ENCODE peak calls at places on chromosomes 1 and 21, in nine cellular contexts. S is esophagus muscularis mucosa; T is uterus; Q is transverse colon; M is adrenal gland; Y is hepatocyte; X is IMR-90; G is CD4-positive, CD25-positive, alpha-beta regulatory T cell; O is colonic mucosa. R is an unnamed sample. For H3K4me1 and H3K9me3, the result is how much of the 10 kb centered on the place peaks cover.

GRCh38 chr1:35557118-35557610 is at the start of gene KIAA0319L:
- DNase-seq in S (no peak), T (peak), Q (peak), M (peak), Y (peak), X (peak), G (no peak), O (peak), R (peak)

GRCh38 chr1:25973610-25974355 is 24.1 kb downstream of the PAFAH2 start:
- DNase-seq in S (no peak), T (no peak), Q (no peak), M (no peak), Y (no peak), X (no peak), G (no peak), O (no peak), R (no peak)

GRCh38 chr1:210377934-210378333 is 49.2 kb downstream of the HHAT start:
- DNase-seq in S (no peak), T (no peak), Q (no peak), M (no peak), Y (no peak), X (peak), G (no peak), O (no peak), R (no peak)

GRCh38 chr1:81689531-81689941 is 111.2 kb upstream of the ADGRL2 start:
- DNase-seq in S (no peak), T (no peak), Q (no peak), M (no peak), Y (no peak), X (peak), G (no peak), O (no peak), R (no peak)

GRCh38 chr1:30977105-30977504 is 68.5 kb upstream of the SDC3 start:
- DNase-seq in S (no peak), T (no peak), Q (no peak), M (no peak), Y (no peak), X (peak), G (no peak), O (no peak), R (no peak)

GRCh38 chr1:39574646-39575045 is 1.9 kb downstream of the PABPC4 start:
- DNase-seq in S (no peak), T (no peak), Q (peak), M (peak), Y (peak), X (peak), G (no peak), O (peak), R (no peak)

GRCh38 chr1:23567996-23568607 is 8.8 kb upstream of the ID3 start:
- DNase-seq in S (no peak), T (no peak), Q (peak), M (no peak), Y (no peak), X (no peak), G (no peak), O (no peak), R (peak)

GRCh38 chr1:93362237-93362636 is 16.5 kb downstream of the DR1 start:
- DNase-seq in S (no peak), T (no peak), Q (no peak), M (no peak), Y (no peak), X (no peak), G (no peak), O (no peak), R (no peak)

GRCh38 chr1:206600527-206600926 is 11.7 kb downstream of the EIF2D start:
- DNase-seq in S (no peak), T (no peak), Q (no peak), M (no peak), Y (no peak), X (no peak), G (no peak), O (no peak), R (no peak)

GRCh38 chr1:12525311-12526181 is 92.5 kb downstream of the DHRS3 start:
- DNase-seq in S (no peak), T (peak), Q (peak), M (peak), Y (peak), X (no peak), G (no peak), O (peak), R (peak)

GRCh38 chr21:45306832-45307571 is 19.3 kb upstream of the POFUT2 start:
- DNase-seq in S (no peak), T (peak), Q (peak), M (peak), Y (no peak), X (peak), G (no peak), O (peak), R (peak)

GRCh38 chr1:24704411-24705259 is 40.6 kb upstream of the CLIC4 start:
- DNase-seq in S (no peak), T (peak), Q (no peak), M (no peak), Y (peak), X (peak), G (no peak), O (no peak), R (no peak)

GRCh38 chr21:43369124-43369523 is 57.8 kb downstream of the SIK1 start:
- DNase-seq in S (no peak), T (no peak), Q (no peak), M (peak), Y (peak), X (peak), G (no peak), O (no peak), R (peak)

GRCh38 chr21:45252448-45252925 is 35.2 kb downstream of the POFUT2 start:
- DNase-seq in S (no peak), T (no peak), Q (no peak), M (no peak), Y (no peak), X (no peak), G (no peak), O (no peak), R (no peak)

GRCh38 chr1:54997711-54997986 is 1.1 kb upstream of the BSND start:
- DNase-seq in S (no peak), T (no peak), Q (no peak), M (no peak), Y (no peak), X (no peak), G (no peak), O (no peak), R (no peak)

GRCh38 chr1:115717541-115717940 is 51.0 kb downstream of the CASQ2 start:
- DNase-seq in S (no peak), T (peak), Q (peak), M (peak), Y (peak), X (peak), G (no peak), O (peak), R (peak)

GRCh38 chr21:45575304-45575992 is 33.2 kb upstream of the SLC19A1 start:
- DNase-seq in S (no peak), T (no peak), Q (no peak), M (no peak), Y (no peak), X (no peak), G (no peak), O (no peak), R (no peak)

GRCh38 chr21:28445081-28445830 is 547.4 kb downstream of the LTN1 start:
- DNase-seq in S (no peak), T (no peak), Q (no peak), M (no peak), Y (no peak), X (peak), G (no peak), O (no peak), R (no peak)

GRCh38 chr1:102897537-102897936 is 210.8 kb downstream of the COL11A1 start:
- DNase-seq in S (no peak), T (no peak), Q (no peak), M (no peak), Y (peak), X (peak), G (no peak), O (no peak), R (no peak)

GRCh38 chr1:226378071-226378470 is 29.8 kb downstream of the PARP1 start:
- DNase-seq in S (no peak), T (no peak), Q (no peak), M (no peak), Y (no peak), X (peak), G (no peak), O (no peak), R (no peak)

GRCh38 chr21:38346286-38346685 is 89.5 kb downstream of the KCNJ15 start:
- DNase-seq in S (no peak), T (no peak), Q (no peak), M (no peak), Y (no peak), X (no peak), G (no peak), O (no peak), R (no peak)

GRCh38 chr1:109764561-109765482 is 1.1 kb upstream of the EPS8L3 start:
- DNase-seq in S (no peak), T (peak), Q (peak), M (no peak), Y (no peak), X (no peak), G (no peak), O (peak), R (no peak)

GRCh38 chr1:4054957-4055676 is 155.0 kb upstream of the C1orf174 start:
- DNase-seq in S (no peak), T (no peak), Q (no peak), M (no peak), Y (no peak), X (no peak), G (no peak), O (no peak), R (no peak)

GRCh38 chr1:36871146-36871971 is 163.0 kb downstream of the GRIK3 start:
- DNase-seq in S (no peak), T (no peak), Q (no peak), M (no peak), Y (no peak), X (peak), G (no peak), O (no peak), R (no peak)

GRCh38 chr1:10726355-10726754 is 70.1 kb downstream of the CASZ1 start:
- DNase-seq in S (no peak), T (no peak), Q (peak), M (no peak), Y (no peak), X (no peak), G (no peak), O (no peak), R (peak)

GRCh38 chr1:66445492-66446181 is 88.3 kb upstream of the SGIP1 start:
- DNase-seq in S (no peak), T (no peak), Q (peak), M (no peak), Y (no peak), X (no peak), G (peak), O (no peak), R (peak)

GRCh38 chr1:9784508-9785133 is 39.1 kb downstream of the CLSTN1 start:
- DNase-seq in S (no peak), T (peak), Q (peak), M (peak), Y (peak), X (peak), G (peak), O (peak), R (no peak)

GRCh38 chr1:239418241-239418640 is 31.9 kb downstream of the CHRM3 start:
- DNase-seq in S (no peak), T (no peak), Q (no peak), M (no peak), Y (no peak), X (no peak), G (no peak), O (no peak), R (no peak)

GRCh38 chr1:162689745-162690671 is 57.7 kb downstream of the DDR2 start:
- DNase-seq in S (no peak), T (no peak), Q (no peak), M (no peak), Y (no peak), X (peak), G (no peak), O (no peak), R (peak)
- H3K4me1 ChIP-seq in S (half or more), T (under half), Q (under half), M (under half), Y (under half), X (under half), G (under half), O (under half), R (under half)

GRCh38 chr21:21750124-21750825 is 752.1 kb downstream of the NCAM2 start:
- DNase-seq in S (no peak), T (no peak), Q (no peak), M (no peak), Y (no peak), X (no peak), G (no peak), O (no peak), R (no peak)
- H3K9me3 ChIP-seq in S (under half), T (under half), Q (under half), M (under half), Y (under half), X (under half), G (under half), O (under half), R (under half)

DNA sequence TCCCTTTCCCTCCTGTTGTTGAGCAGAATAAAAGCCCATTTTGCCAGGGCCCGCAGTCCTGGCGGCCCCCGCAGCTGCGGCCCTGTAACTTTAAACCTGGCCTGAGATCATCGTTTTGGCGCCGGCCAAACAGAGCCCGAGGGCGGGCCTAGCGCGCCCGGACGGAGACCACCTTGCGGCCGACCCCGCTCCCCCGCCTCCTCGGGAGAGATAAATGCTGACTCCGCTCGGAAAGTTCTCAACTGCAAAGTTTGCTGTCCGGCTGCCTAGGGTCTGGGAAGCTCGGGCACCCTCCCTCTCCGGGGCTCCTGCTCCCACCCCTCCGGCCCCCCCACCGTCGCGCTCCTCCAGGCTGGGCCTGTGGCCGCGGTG is at the start of gene PDPN:
- DNase-seq in S (no peak), T (peak), Q (peak), M (peak), Y (peak), X (no peak), G (no peak), O (peak), R (peak)
- H3K4me3 ChIP-seq in S (peak), T (peak), Q (peak), M (no peak), Y (peak), X (peak), G (no peak), O (peak), R (peak)

GRCh38 chr1:53383471-53383870 is 55.6 kb upstream of the LRP8 start:
- DNase-seq in S (no peak), T (no peak), Q (no peak), M (no peak), Y (no peak), X (no peak), G (no peak), O (no peak), R (no peak)

GRCh38 chr1:53388963-53389362 is 61.1 kb upstream of the LRP8 start:
- DNase-seq in S (no peak), T (no peak), Q (no peak), M (no peak), Y (no peak), X (no peak), G (no peak), O (no peak), R (peak)

GRCh38 chr1:53385276-53385932 is 57.5 kb upstream of the LRP8 start:
- DNase-seq in S (no peak), T (no peak), Q (no peak), M (no peak), Y (no peak), X (no peak), G (no peak), O (no peak), R (peak)

GRCh38 chr1:53381790-53382401 is 54.0 kb upstream of the LRP8 start:
- DNase-seq in S (no peak), T (no peak), Q (no peak), M (no peak), Y (no peak), X (peak), G (no peak), O (no peak), R (no peak)

DNA sequence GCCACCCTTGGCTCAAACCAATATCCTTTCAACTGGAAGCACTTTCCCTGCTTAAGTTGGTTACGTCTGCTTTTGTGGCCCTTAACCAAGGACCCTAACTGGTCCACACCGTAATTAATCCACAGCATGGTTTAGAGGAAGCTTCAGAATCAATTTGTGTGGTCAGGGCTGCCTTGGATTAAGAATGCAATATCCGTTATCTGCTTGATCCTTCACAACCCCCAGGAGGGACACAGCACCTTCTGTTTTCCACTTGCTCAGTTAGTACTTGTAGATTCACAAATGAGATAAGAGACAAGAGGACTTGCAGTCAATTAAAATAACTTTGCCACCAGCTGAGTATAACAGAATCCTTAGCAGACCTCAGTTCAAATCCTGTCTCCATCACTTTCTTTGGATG is 56.9 kb upstream of the LRP8 start:
- DNase-seq in S (no peak), T (no peak), Q (no peak), M (no peak), Y (no peak), X (no peak), G (no peak), O (no peak), R (no peak)
- H3K4me1 ChIP-seq in S (under half), T (under half), Q (under half), M (under half), Y (under half), X (under half), G (under half), O (under half), R (under half)

GRCh38 chr21:40178726-40179125 is 311.5 kb downstream of the PCP4 start:
- DNase-seq in S (no peak), T (no peak), Q (no peak), M (no peak), Y (no peak), X (no peak), G (no peak), O (no peak), R (no peak)

GRCh38 chr21:40177979-40178378 is 310.7 kb downstream of the PCP4 start:
- DNase-seq in S (no peak), T (no peak), Q (no peak), M (no peak), Y (no peak), X (no peak), G (no peak), O (no peak), R (no peak)

GRCh38 chr21:40173833-40174232 is 306.6 kb downstream of the PCP4 start:
- DNase-seq in S (no peak), T (no peak), Q (no peak), M (no peak), Y (no peak), X (no peak), G (no peak), O (no peak), R (no peak)

GRCh38 chr21:40176732-40177131 is 309.5 kb downstream of the PCP4 start:
- DNase-seq in S (no peak), T (no peak), Q (no peak), M (no peak), Y (no peak), X (no peak), G (no peak), O (no peak), R (no peak)

GRCh38 chr21:40179167-40179566 is 311.9 kb downstream of the PCP4 start:
- DNase-seq in S (no peak), T (no peak), Q (no peak), M (peak), Y (no peak), X (no peak), G (no peak), O (no peak), R (no peak)
- H3K9me3 ChIP-seq in S (under half), T (under half), Q (under half), M (under half), Y (under half), X (under half), G (under half), O (under half), R (under half)

DNA sequence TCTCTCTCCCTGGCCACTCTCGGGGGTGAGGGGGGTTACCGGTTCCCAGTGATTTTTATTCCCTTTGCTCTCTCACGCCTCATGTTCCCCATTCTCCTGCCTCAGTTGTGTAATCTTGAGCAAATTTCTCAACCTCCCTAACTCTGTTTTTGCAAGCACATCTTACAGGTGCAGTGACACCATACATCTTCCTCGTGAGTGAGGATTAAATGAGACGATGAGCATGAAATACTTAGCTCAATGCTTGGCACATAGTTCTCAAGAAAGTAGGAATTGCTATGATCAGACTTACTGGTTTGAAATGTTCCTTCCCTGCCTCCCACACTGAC is 2.0 kb upstream of the TNFRSF9 start:
- DNase-seq in S (no peak), T (no peak), Q (no peak), M (no peak), Y (no peak), X (no peak), G (no peak), O (no peak), R (no peak)
- H3K4me3 ChIP-seq in S (peak), T (peak), Q (no peak), M (no peak), Y (no peak), X (no peak), G (peak), O (no peak), R (peak)

DNA sequence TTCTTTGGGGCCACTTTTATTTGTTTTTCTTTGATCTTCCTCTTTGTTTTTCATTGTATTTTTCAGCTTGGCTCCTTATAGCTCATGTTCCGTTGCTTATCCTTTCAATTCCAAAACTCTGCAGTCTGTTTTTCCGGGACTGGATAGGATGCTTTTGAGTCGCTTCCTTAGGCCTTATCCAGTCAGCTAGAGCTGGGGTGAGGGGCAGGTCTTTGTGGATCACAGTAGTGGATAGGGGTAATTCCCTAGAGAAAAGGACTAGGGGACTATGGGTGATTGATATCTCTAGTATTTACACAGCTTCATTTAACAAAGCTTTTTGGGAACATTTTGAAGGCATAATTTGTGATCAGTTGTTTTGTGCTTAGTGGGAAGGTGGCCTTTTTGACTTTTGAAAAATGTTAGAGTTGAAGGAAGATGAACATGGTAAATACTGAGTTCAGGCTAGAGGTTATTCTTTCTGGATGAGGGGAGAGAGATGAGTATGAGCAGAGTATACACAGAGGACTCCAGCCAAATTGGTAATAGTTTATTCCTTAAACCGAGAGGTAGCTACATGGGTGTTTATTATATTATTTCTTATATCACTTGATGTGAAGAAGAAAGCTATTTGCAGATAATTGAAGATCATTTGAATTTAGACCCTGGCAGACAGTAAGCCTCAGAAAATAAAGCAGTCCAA is 22.5 kb downstream of the CEP350 start:
- DNase-seq in S (no peak), T (no peak), Q (no peak), M (no peak), Y (no peak), X (no peak), G (no peak), O (no peak), R (no peak)
- H3K4me1 ChIP-seq in S (under half), T (under half), Q (under half), M (under half), Y (under half), X (under half), G (under half), O (under half), R (half or more)

R was measured in psoas muscle.